ENCODE peak calls at places on chromosomes 1 and 21, in six cellular contexts. M is ascending aorta, O is kidney, G is left ventricle myocardium inferior, V is right atrium auricular region, C is B cell. Q is an unnamed sample.

GRCh38 chr1:184191181-184191601 is 139.7 kb downstream of the TSEN15 start:
- DNase-seq in M (no peak), O (peak), G (peak), V (peak), C (no peak), Q (no peak)

GRCh38 chr1:48810740-48811139 is 34.0 kb upstream of the BEND5 start:
- DNase-seq in M (no peak), O (no peak), G (no peak), V (no peak), C (no peak), Q (no peak)

GRCh38 chr1:198656500-198656932 is 17.7 kb downstream of the PTPRC start:
- DNase-seq in M (no peak), O (peak), G (no peak), V (no peak), C (peak), Q (peak)

GRCh38 chr1:64315402-64315801 is 112.0 kb downstream of the UBE2U start:
- DNase-seq in M (no peak), O (no peak), G (no peak), V (no peak), C (no peak), Q (no peak)

GRCh38 chr1:168146160-168146539 is 9.4 kb upstream of the GPR161 start:
- DNase-seq in M (no peak), O (no peak), G (no peak), V (no peak), C (no peak), Q (no peak)

GRCh38 chr1:55311057-55311631 is 96.0 kb upstream of the USP24 start:
- DNase-seq in M (no peak), O (no peak), G (no peak), V (no peak), C (peak), Q (no peak)

GRCh38 chr1:206952182-206952581 is 5.9 kb upstream of the PIGR start:
- DNase-seq in M (no peak), O (no peak), G (no peak), V (no peak), C (no peak), Q (no peak)

GRCh38 chr1:113265196-113265595 is 125.1 kb upstream of the MAGI3 start:
- DNase-seq in M (no peak), O (no peak), G (no peak), V (no peak), C (no peak), Q (no peak)

GRCh38 chr21:46071082-46071481 is 26.8 kb upstream of the COL6A2 start:
- DNase-seq in M (no peak), O (peak), G (no peak), V (peak), C (no peak), Q (peak)

GRCh38 chr1:57782357-57782756 is 358.5 kb upstream of the DAB1 start:
- DNase-seq in M (no peak), O (no peak), G (no peak), V (no peak), C (no peak), Q (no peak)

GRCh38 chr1:78831731-78832360 is 174.7 kb downstream of the ADGRL4 start:
- DNase-seq in M (no peak), O (no peak), G (no peak), V (no peak), C (no peak), Q (no peak)

GRCh38 chr1:53481456-53481855 is 22.3 kb downstream of the DMRTB1 start:
- DNase-seq in M (no peak), O (no peak), G (no peak), V (no peak), C (no peak), Q (no peak)

GRCh38 chr1:56522680-56523079 is 56.7 kb downstream of the PLPP3 start:
- DNase-seq in M (no peak), O (no peak), G (no peak), V (no peak), C (no peak), Q (no peak)

GRCh38 chr1:50667710-50668356 is 244.6 kb upstream of the DMRTA2 start:
- DNase-seq in M (no peak), O (no peak), G (no peak), V (no peak), C (no peak), Q (no peak)

GRCh38 chr21:23695449-23695848 is 1911.8 kb downstream of the MRPL39 start:
- DNase-seq in M (no peak), O (no peak), G (no peak), V (no peak), C (no peak), Q (no peak)

GRCh38 chr21:23699402-23699801 is 1907.9 kb downstream of the MRPL39 start:
- DNase-seq in M (no peak), O (no peak), G (no peak), V (no peak), C (no peak), Q (no peak)

DNA sequence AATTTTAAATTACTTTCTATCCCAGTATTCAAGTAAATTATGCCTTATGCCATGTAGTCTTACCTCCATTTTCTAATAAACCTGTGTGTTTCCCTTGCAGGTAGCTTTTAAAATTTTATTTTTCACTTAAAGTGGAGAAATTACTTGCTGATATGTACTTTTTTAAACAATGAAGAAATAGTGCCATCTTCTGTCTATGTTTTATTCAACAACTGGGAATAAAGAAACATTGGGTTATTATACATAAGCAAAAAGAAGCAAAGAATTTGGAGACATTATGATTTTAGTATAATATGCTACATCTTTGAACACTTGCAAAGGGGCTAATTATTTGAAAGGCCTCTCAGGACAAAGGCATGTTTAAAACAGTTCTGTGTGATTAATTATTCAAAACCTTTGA is 1912.9 kb downstream of the MRPL39 start:
- DNase-seq in M (no peak), O (no peak), G (no peak), V (no peak), C (no peak), Q (no peak)
- TF ChIP-seq CTCF in M (no peak), O (no peak), G (peak), V (peak), C (no peak), Q (no peak)

GRCh38 chr21:15552914-15553491 is 176.8 kb upstream of the USP25 start:
- DNase-seq in M (no peak), O (no peak), G (no peak), V (no peak), C (no peak), Q (no peak)
- TF ChIP-seq CTCF in M (no peak), O (peak), G (peak), V (peak), C (peak), Q (peak)

GRCh38 chr1:10943041-10943440 is 69.4 kb upstream of the TARDBP start:
- DNase-seq in M (no peak), O (no peak), G (no peak), V (no peak), C (no peak), Q (no peak)

GRCh38 chr1:10940451-10940804 is 72.0 kb upstream of the TARDBP start:
- DNase-seq in M (no peak), O (no peak), G (no peak), V (no peak), C (no peak), Q (no peak)

GRCh38 chr1:10940838-10941237 is 71.6 kb upstream of the TARDBP start:
- DNase-seq in M (no peak), O (no peak), G (no peak), V (no peak), C (no peak), Q (no peak)

GRCh38 chr1:10942542-10942912 is 69.9 kb upstream of the TARDBP start:
- DNase-seq in M (no peak), O (no peak), G (no peak), V (no peak), C (no peak), Q (no peak)

GRCh38 chr1:10941891-10942541 is 70.4 kb upstream of the TARDBP start:
- DNase-seq in M (no peak), O (no peak), G (peak), V (no peak), C (no peak), Q (no peak)
- TF ChIP-seq CTCF in M (peak), O (peak), G (peak), V (peak), C (peak), Q (peak)

DNA sequence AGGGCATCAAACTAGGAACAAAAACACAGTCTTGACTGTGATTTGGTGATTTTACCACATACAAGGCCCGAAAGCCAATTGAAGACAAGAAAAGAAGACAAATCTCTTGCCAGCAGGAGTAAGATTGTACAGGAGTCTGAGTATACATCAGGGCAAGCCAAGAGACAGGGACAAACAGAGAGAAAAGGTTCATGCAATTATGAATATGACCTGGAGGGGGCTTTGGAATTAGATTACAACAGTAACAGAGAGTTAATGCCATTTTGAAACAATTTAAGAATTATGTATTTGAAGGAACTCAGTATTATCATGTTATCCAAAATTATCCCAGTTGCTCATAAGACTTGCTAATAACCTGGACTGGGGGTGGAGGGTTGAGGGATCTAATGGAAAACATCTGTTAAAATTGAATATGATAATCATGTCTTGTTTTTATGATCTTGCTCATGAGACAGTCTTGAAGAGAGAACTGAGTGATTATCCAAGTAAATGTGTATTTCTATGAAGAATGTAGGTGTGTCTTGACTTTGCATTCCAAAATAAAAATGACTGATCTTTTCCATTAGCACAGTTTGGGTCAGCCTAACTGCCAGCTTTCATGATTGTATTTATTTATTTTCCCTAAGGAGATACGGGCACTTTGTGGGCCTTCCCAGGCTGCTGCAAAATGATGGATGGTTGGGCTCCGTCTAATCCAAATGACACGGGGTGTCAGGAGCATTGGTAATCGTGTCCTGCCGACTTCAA is 117.7 kb downstream of the ERG start:
- DNase-seq in M (no peak), O (no peak), G (no peak), V (peak), C (no peak), Q (no peak)
- TF ChIP-seq CTCF in M (peak), O (no peak), G (peak), V (peak), C (no peak), Q (peak)

DNA sequence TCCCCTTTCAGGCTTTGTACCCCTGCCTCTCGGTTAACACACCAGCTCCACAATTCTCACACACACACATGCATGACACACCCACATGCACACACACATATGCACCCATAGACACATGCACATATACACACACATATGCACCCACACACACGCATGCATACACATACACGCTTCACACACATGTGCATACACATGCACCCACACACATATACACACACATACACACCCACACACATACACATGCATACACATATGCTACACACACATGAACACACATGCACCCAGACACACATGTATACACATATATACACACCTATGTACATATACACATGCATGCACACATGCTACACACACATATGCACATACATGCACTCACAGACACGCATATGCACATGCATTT is 61.7 kb upstream of the SLC25A33 start:
- DNase-seq in M (no peak), O (no peak), G (no peak), V (no peak), C (no peak), Q (no peak)
- TF ChIP-seq CTCF in M (no peak), O (no peak), G (no peak), V (no peak), C (no peak), Q (no peak)

GRCh38 chr21:25039461-25040380 is 567.6 kb downstream of the MRPL39 start:
- DNase-seq in M (no peak), O (no peak), G (no peak), V (no peak), C (no peak), Q (no peak)
- TF ChIP-seq CTCF in M (no peak), O (peak), G (peak), V (peak), C (peak), Q (no peak)

DNA sequence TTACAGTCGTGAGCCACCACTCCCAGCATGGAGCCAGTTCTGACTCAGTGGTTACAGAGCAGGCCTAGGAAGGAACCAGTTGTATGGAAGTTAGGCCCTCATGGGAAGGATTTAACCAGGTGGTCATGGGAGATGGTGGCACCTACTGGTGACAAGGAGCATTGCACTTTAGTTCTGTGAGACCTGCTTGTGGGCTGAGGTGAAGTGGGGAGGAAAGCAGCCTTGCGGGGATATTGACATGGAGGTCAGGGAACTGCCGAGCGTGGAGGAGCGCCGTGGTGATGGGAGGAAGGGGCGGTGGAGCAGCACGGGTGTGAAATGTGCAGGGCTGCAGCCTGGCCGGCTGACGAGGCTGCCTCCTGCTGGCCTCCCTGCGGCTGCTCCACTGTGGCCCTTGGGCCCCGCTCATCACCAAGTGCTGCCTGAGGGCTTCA is 100.4 kb downstream of the GALNT2 start:
- DNase-seq in M (no peak), O (no peak), G (no peak), V (peak), C (no peak), Q (no peak)
- TF ChIP-seq CTCF in M (peak), O (peak), G (peak), V (peak), C (peak), Q (peak)

DNA sequence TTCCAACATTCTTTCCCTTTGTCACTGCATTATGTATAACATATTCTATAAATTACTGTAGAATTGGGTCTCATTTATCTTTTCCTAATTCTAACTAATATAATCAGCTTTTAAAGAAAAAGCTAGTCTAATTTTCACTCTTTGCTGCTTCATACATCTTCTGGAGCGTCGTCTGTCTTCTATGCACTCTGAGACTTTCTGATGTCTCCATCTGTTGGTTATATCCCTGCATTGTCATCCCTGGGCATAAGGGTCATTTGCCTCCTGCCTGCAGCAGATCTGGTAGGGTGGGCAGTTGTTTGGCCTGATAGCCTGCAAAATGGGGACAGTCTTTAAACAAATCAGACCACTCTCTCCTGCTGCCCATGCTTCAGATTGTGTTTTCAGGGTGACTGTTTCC is 40.8 kb upstream of the DYNLT5 start:
- DNase-seq in M (no peak), O (peak), G (no peak), V (no peak), C (no peak), Q (no peak)
- TF ChIP-seq CTCF in M (peak), O (no peak), G (peak), V (peak), C (no peak), Q (no peak)

GRCh38 chr1:89822999-89823628 is 2.3 kb downstream of the LRRC8D start:
- DNase-seq in M (no peak), O (no peak), G (no peak), V (no peak), C (no peak), Q (no peak)

GRCh38 chr1:89822109-89822962 is 1.5 kb downstream of the LRRC8D start:
- DNase-seq in M (no peak), O (peak), G (peak), V (no peak), C (no peak), Q (peak)

GRCh38 chr1:89820423-89821321 is at the start of gene LRRC8D:
- DNase-seq in M (peak), O (peak), G (peak), V (peak), C (peak), Q (peak)

GRCh38 chr1:89823679-89824292 is 3.0 kb downstream of the LRRC8D start:
- DNase-seq in M (no peak), O (no peak), G (no peak), V (no peak), C (no peak), Q (no peak)

GRCh38 chr1:89821322-89822108 is 683 bp downstream of the LRRC8D start:
- DNase-seq in M (no peak), O (peak), G (peak), V (no peak), C (peak), Q (peak)
- TF ChIP-seq CTCF in M (no peak), O (no peak), G (no peak), V (no peak), C (peak), Q (peak)